ENCODE peak calls at places on chromosomes 5 and 9, in six cellular contexts. P, C, K, L, I and V are unnamed samples.

GRCh38 chr9:23541976-23542375 is 284.1 kb downstream of the ELAVL2 start:
- DNase-seq in P (no peak), C (no peak), K (no peak), L (peak; percentile 39), I (no peak), V (no peak)

GRCh38 chr5:154444559-154445421 is 1.0 kb upstream of the SAP30L start:
- DNase-seq in P (no peak), C (no peak), K (peak; percentile 6), L (peak; percentile 21), I (peak; percentile 33), V (no peak)

GRCh38 chr5:137666109-137666850 is 69.6 kb downstream of the KLHL3 start:
- DNase-seq in P (peak; percentile 35), C (no peak), K (peak; percentile 41), L (no peak), I (no peak), V (peak; percentile 45)

GRCh38 chr5:137672001-137672400 is 63.9 kb downstream of the KLHL3 start:
- DNase-seq in P (no peak), C (no peak), K (no peak), L (no peak), I (no peak), V (no peak)

GRCh38 chr5:103375863-103376591 is 117.5 kb downstream of the MACIR start:
- DNase-seq in P (no peak), C (no peak), K (peak; percentile 31), L (no peak), I (peak; percentile 23), V (no peak)

GRCh38 chr9:137365056-137365455 is 57.9 kb downstream of the EXD3 start:
- DNase-seq in P (peak; percentile 6), C (no peak), K (no peak), L (no peak), I (no peak), V (no peak)

GRCh38 chr5:152072076-152072475 is 147.4 kb upstream of the GLRA1 start:
- DNase-seq in P (no peak), C (no peak), K (peak; percentile 6), L (no peak), I (peak; percentile 8), V (no peak)

GRCh38 chr5:149046196-149046829 is 16.5 kb downstream of the SH3TC2 start:
- DNase-seq in P (no peak), C (no peak), K (no peak), L (no peak), I (no peak), V (no peak)

GRCh38 chr9:116152390-116152789 is 1.2 kb upstream of the PAPPA start:
- DNase-seq in P (no peak), C (no peak), K (peak; percentile 37), L (peak; percentile 19), I (peak; percentile 48), V (no peak)

GRCh38 chr5:129858126-129858675 is 46.1 kb upstream of the CHSY3 start:
- DNase-seq in P (no peak), C (no peak), K (no peak), L (no peak), I (no peak), V (no peak)

GRCh38 chr9:137614631-137615386 is 4.0 kb upstream of the EHMT1 start:
- DNase-seq in P (no peak), C (no peak), K (no peak), L (no peak), I (no peak), V (no peak)

GRCh38 chr9:128151343-128152132 is 2.3 kb downstream of the LCN2 start:
- DNase-seq in P (no peak), C (no peak), K (no peak), L (no peak), I (peak; percentile 1), V (no peak)

GRCh38 chr9:126956929-126957686 is 42.5 kb downstream of the RALGPS1 start:
- DNase-seq in P (no peak), C (no peak), K (peak; percentile 57), L (peak; percentile 75), I (peak; percentile 56), V (peak; percentile 22)

GRCh38 chr5:119319890-119320289 is 35.9 kb upstream of the TNFAIP8 start:
- DNase-seq in P (no peak), C (no peak), K (no peak), L (no peak), I (no peak), V (no peak)

GRCh38 chr9:122954253-122954691 is 13.5 kb downstream of the RABGAP1 start:
- DNase-seq in P (no peak), C (no peak), K (peak; percentile 63), L (peak; percentile 44), I (no peak), V (no peak)

GRCh38 chr5:55230086-55230629 is 3.0 kb upstream of the MCIDAS start:
- DNase-seq in P (no peak), C (no peak), K (no peak), L (no peak), I (no peak), V (no peak)

GRCh38 chr5:55225346-55225745 is 1.8 kb downstream of the MCIDAS start:
- DNase-seq in P (no peak), C (no peak), K (no peak), L (no peak), I (no peak), V (no peak)

GRCh38 chr5:55226934-55227737 is at the start of gene MCIDAS:
- DNase-seq in P (no peak), C (no peak), K (peak; percentile 61), L (peak; percentile 72), I (peak; percentile 76), V (no peak)

GRCh38 chr5:55226027-55226933 is 835 bp downstream of the MCIDAS start:
- DNase-seq in P (no peak), C (no peak), K (peak; percentile 62), L (peak; percentile 53), I (peak; percentile 80), V (no peak)

GRCh38 chr5:55227738-55228430 is 769 bp upstream of the MCIDAS start:
- DNase-seq in P (no peak), C (no peak), K (no peak), L (no peak), I (no peak), V (no peak)
- H3K4me3 ChIP-seq in P (peak overlapping the region; percentile 34), C (no peak overlapping the region), K (peak overlapping the region; percentile 76), L (peak overlapping the region; percentile 65), I (peak overlapping the region; percentile 52), V (peak overlapping the region; percentile 10)

GRCh38 chr9:98995971-98996504 is 52.3 kb downstream of the COL15A1 start:
- DNase-seq in P (no peak), C (no peak), K (no peak), L (no peak), I (no peak), V (no peak)
- H3K4me3 ChIP-seq in P (no peak overlapping the region), C (no peak overlapping the region), K (no peak overlapping the region), L (no peak overlapping the region), I (no peak overlapping the region), V (no peak overlapping the region)

DNA sequence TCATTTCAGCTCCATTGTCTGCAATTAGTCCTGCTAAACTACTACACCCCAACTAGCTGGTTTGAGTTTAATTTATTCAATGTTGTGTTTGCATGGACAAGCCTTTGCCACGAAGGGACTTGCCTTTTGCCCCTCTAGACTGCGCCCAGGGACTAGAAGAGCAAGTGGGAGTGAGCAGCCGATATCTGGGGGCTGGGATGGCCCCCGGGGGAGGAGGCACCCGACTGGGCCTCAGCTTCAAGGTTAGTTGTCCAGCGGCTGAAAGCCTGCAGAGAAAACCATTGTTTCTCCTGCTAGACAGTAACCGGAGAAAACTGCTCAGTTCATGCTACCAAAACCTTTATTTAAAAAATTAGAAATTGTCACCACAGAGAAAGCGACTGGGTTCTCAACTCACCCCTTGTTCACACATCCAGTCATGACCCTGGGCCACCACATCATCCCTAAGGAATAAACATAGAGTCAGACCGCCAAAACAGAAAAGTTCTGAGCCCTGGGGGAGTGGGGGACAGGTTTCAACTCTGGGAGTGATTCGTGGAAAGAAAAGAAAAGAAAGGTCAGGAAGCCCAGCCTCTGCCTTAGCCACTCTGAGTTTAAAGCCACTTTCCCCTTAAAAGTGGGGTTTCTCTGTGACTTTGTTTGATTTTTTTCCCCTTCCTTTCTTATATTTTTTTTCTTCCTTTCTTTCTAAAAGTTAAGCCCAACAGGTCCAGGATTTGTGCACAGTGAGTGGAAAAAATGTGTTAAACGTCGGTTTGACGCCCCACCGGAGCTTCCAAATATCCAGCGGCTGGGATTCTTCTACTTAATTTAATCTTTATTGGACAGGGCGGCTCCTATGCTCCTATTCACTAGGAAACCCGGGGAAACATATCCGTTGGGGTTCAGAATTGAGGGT is 6.7 kb downstream of the NR2F1-AS1 start:
- DNase-seq in P (no peak), C (peak; percentile 33), K (no peak), L (no peak), I (no peak), V (no peak)
- H3K4me3 ChIP-seq in P (no peak overlapping the region), C (no peak overlapping the region), K (no peak overlapping the region), L (no peak overlapping the region), I (no peak overlapping the region), V (no peak overlapping the region)

DNA sequence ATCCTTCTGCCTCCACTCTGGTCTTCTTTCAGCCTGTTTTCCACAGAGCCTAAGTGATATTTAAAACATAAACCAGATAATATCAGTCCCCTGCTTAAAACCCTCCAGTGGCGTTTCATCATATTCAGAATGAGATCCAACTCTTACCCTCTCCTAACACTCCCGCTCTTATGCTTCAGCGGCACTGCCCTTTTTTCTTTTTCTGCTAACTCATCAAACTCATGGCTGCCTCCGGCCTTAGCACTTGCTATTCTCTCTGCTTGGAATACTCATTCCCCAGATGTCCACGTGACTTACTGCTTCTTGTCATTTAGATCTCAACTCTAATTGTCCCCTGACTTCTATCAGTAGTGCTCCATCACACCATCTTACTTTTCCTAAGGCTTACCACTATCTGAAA is 73.6 kb downstream of the PIP5K1B start:
- DNase-seq in P (no peak), C (no peak), K (no peak), L (no peak), I (no peak), V (no peak)
- H3K4me3 ChIP-seq in P (no peak overlapping the region), C (no peak overlapping the region), K (no peak overlapping the region), L (no peak overlapping the region), I (no peak overlapping the region), V (no peak overlapping the region)